ENCODE peak calls at places on chromosomes 2 and 18, in five cellular contexts. X, H, A, R and W are unnamed samples.
A peak's percentile ranks its signal among the peaks of the same experiment; 100 is the strongest.

GRCh38 chr2:71925268-71926097 is 222.2 kb downstream of the CYP26B1 start:
- DNase-seq in R (no peak), X (peak; percentile 15), A (no peak), H (no peak), W (no peak)

GRCh38 chr18:79896746-79897145 is 54.7 kb downstream of the SLC66A2 start:
- DNase-seq in A (no peak), R (no peak), H (no peak), X (no peak), W (no peak)

GRCh38 chr2:108803045-108803736 is 16.6 kb downstream of the CCDC138 start:
- DNase-seq in H (no peak), R (no peak), A (no peak), X (no peak), W (no peak)

GRCh38 chr2:85988210-85988913 is 99.6 kb upstream of the ST3GAL5 start:
- DNase-seq in X (peak; percentile 32), H (no peak), R (no peak), A (no peak), W (no peak)

GRCh38 chr2:42933824-42934254 is 141.5 kb upstream of the HAAO start:
- DNase-seq in A (no peak), H (no peak), R (no peak), X (no peak), W (no peak)

GRCh38 chr2:157857881-157858280 is 18.2 kb downstream of the ACVR1 start:
- DNase-seq in R (no peak), H (no peak), A (no peak), X (no peak), W (no peak)

GRCh38 chr18:11565716-11566115 is 43.7 kb upstream of the SLC35G4 start:
- DNase-seq in X (no peak), H (no peak), A (no peak), R (no peak), W (no peak)

GRCh38 chr2:147082850-147083522 is 761.8 kb upstream of the ACVR2A start:
- DNase-seq in A (peak; percentile 21), H (peak; percentile 45), R (no peak), X (peak; percentile 52), W (peak; percentile 86)

GRCh38 chr2:181678033-181678586 is 2.2 kb downstream of the NEUROD1 start:
- DNase-seq in X (peak; percentile 82), R (no peak), A (peak; percentile 37), H (no peak), W (peak; percentile 11)

GRCh38 chr2:9400268-9401058 is 22.9 kb downstream of the ITGB1BP1 start:
- DNase-seq in R (no peak), H (no peak), A (no peak), X (no peak), W (no peak)

GRCh38 chr18:3790702-3791101 is 340.7 kb downstream of the TGIF1 start:
- DNase-seq in H (no peak), R (no peak), X (no peak), A (no peak), W (no peak)

GRCh38 chr18:23302852-23303527 is 150.1 kb upstream of the RIOK3 start:
- DNase-seq in A (no peak), R (no peak), X (no peak), H (no peak), W (no peak)

GRCh38 chr2:41999882-42000281 is 47.9 kb upstream of the PKDCC start:
- DNase-seq in H (no peak), A (no peak), X (no peak), R (no peak), W (no peak)

GRCh38 chr2:164625378-164625971 is 4.2 kb upstream of the GRB14 start:
- DNase-seq in H (no peak), X (no peak), A (no peak), R (no peak), W (no peak)

GRCh38 chr2:215532844-215533243 is 97.0 kb upstream of the FN1 start:
- DNase-seq in X (no peak), A (no peak), R (no peak), H (no peak), W (no peak)

GRCh38 chr18:54999016-54999415 is 39.8 kb upstream of the CCDC68 start:
- DNase-seq in H (no peak), A (no peak), X (no peak), R (no peak), W (no peak)

GRCh38 chr2:40230186-40230585 is 221.7 kb downstream of the SLC8A1 start:
- DNase-seq in X (no peak), H (no peak), R (no peak), A (no peak), W (no peak)

GRCh38 chr2:48940606-48941005 is 185.1 kb upstream of the LHCGR start:
- DNase-seq in A (no peak), R (no peak), X (no peak), H (no peak), W (no peak)

GRCh38 chr2:236938126-236938525 is 147.6 kb upstream of the COPS8 start:
- DNase-seq in A (no peak), R (no peak), H (no peak), X (no peak), W (no peak)

GRCh38 chr2:80288576-80288975 is 16.0 kb downstream of the LRRTM1 start:
- DNase-seq in R (no peak), A (no peak), X (no peak), H (peak; percentile 47), W (peak; percentile 83)

GRCh38 chr2:107588181-107588580 is 238.5 kb upstream of the RGPD4 start:
- DNase-seq in A (no peak), X (no peak), R (no peak), H (no peak), W (no peak)

GRCh38 chr2:158932246-158932645 is 36.2 kb upstream of the TANC1 start:
- DNase-seq in X (no peak), H (no peak), A (no peak), R (no peak), W (no peak)

GRCh38 chr2:191836471-191836852 is 10.4 kb downstream of the CAVIN2 start:
- DNase-seq in A (no peak), R (no peak), X (no peak), H (no peak), W (no peak)

GRCh38 chr2:121489284-121489683 is 41.4 kb upstream of the RNU4ATAC start:
- DNase-seq in A (no peak), X (no peak), H (no peak), R (no peak), W (no peak)

GRCh38 chr2:191376981-191377629 is 131.9 kb downstream of the MYO1B start:
- DNase-seq in A (no peak), H (no peak), R (no peak), X (no peak), W (peak; percentile 40)

GRCh38 chr2:73697606-73698005 is 39.5 kb downstream of the TPRKB start:
- DNase-seq in R (no peak), A (no peak), H (no peak), X (no peak), W (no peak)

GRCh38 chr2:228023619-228024018 is 152.2 kb downstream of the DAW1 start:
- DNase-seq in R (no peak), A (no peak), X (no peak), H (no peak), W (no peak)

GRCh38 chr18:31679133-31679731 is 5.1 kb downstream of the B4GALT6 start:
- DNase-seq in R (no peak), X (no peak), A (no peak), H (no peak), W (no peak)

GRCh38 chr18:2135309-2135708 is 436.0 kb downstream of the METTL4 start:
- DNase-seq in H (no peak), X (no peak), R (no peak), A (no peak), W (no peak)

GRCh38 chr18:55401638-55402191 is 186.3 kb downstream of the TCF4 start:
- DNase-seq in H (no peak), X (no peak), R (no peak), A (no peak), W (no peak)